ENCODE peak calls at places on chromosomes 2 and 18, in nine cellular contexts. One of them, this sample, is unnamed.

GRCh38 chr2:212854116-212854515 is 297.3 kb downstream of the IKZF2 start:
- DNase-seq in AG04450: no peak
- DNase-seq in testis: no peak
- DNase-seq in WTC11: no peak
- DNase-seq in GM13977: no peak
- DNase-seq in cardiac fibroblast: no peak
- DNase-seq in fibroblast of pulmonary artery: no peak
- DNase-seq in endodermal cell: no peak
- DNase-seq in colonic mucosa: no peak
- DNase-seq in this sample: no peak

GRCh38 chr2:132715986-132716385 is 46.0 kb upstream of the LYPD1 start:
- DNase-seq in WTC11: no peak
- DNase-seq in fibroblast of pulmonary artery: no peak
- DNase-seq in endodermal cell: no peak
- DNase-seq in GM13977: no peak
- DNase-seq in cardiac fibroblast: no peak
- DNase-seq in colonic mucosa: no peak
- DNase-seq in AG04450: no peak
- DNase-seq in testis: no peak
- DNase-seq in this sample: no peak

GRCh38 chr2:12455626-12456025 is 261.1 kb upstream of the TRIB2 start:
- DNase-seq in GM13977: no peak
- DNase-seq in testis: no peak
- DNase-seq in endodermal cell: no peak
- DNase-seq in fibroblast of pulmonary artery: peak; percentile 76
- DNase-seq in cardiac fibroblast: peak; percentile 64
- DNase-seq in WTC11: no peak
- DNase-seq in colonic mucosa: no peak
- DNase-seq in AG04450: no peak
- DNase-seq in this sample: no peak

GRCh38 chr18:50190926-50191325 is 4.0 kb downstream of the MYO5B start:
- DNase-seq in testis: no peak
- DNase-seq in AG04450: no peak
- DNase-seq in cardiac fibroblast: no peak
- DNase-seq in WTC11: no peak
- DNase-seq in fibroblast of pulmonary artery: no peak
- DNase-seq in endodermal cell: no peak
- DNase-seq in colonic mucosa: no peak
- DNase-seq in GM13977: no peak
- DNase-seq in this sample: no peak

GRCh38 chr2:215460682-215461081 is 24.8 kb upstream of the FN1 start:
- DNase-seq in cardiac fibroblast: peak; percentile 97
- DNase-seq in fibroblast of pulmonary artery: peak; percentile 94
- DNase-seq in colonic mucosa: no peak
- DNase-seq in endodermal cell: no peak
- DNase-seq in AG04450: peak; percentile 85
- DNase-seq in WTC11: no peak
- DNase-seq in GM13977: no peak
- DNase-seq in testis: no peak
- DNase-seq in this sample: no peak

GRCh38 chr18:60176271-60176670 is 196.3 kb downstream of the MC4R start:
- DNase-seq in GM13977: no peak
- DNase-seq in endodermal cell: no peak
- DNase-seq in cardiac fibroblast: no peak
- DNase-seq in testis: peak; percentile 34
- DNase-seq in colonic mucosa: no peak
- DNase-seq in WTC11: no peak
- DNase-seq in AG04450: no peak
- DNase-seq in fibroblast of pulmonary artery: peak; percentile 1
- DNase-seq in this sample: no peak

GRCh38 chr2:1588051-1588993 is 156.0 kb downstream of the PXDN start:
- DNase-seq in endodermal cell: peak; percentile 52
- DNase-seq in testis: no peak
- DNase-seq in AG04450: no peak
- DNase-seq in WTC11: no peak
- DNase-seq in fibroblast of pulmonary artery: no peak
- DNase-seq in GM13977: no peak
- DNase-seq in cardiac fibroblast: no peak
- DNase-seq in colonic mucosa: no peak
- DNase-seq in this sample: no peak

GRCh38 chr2:45256173-45256866 is 247.1 kb upstream of the SIX2 start:
- DNase-seq in AG04450: no peak
- DNase-seq in endodermal cell: no peak
- DNase-seq in GM13977: no peak
- DNase-seq in colonic mucosa: no peak
- DNase-seq in testis: no peak
- DNase-seq in cardiac fibroblast: no peak
- DNase-seq in WTC11: no peak
- DNase-seq in fibroblast of pulmonary artery: no peak
- DNase-seq in this sample: no peak

GRCh38 chr2:20447437-20448245 is 767 bp downstream of the RHOB start:
- DNase-seq in AG04450: no peak
- DNase-seq in WTC11: peak; percentile 35
- DNase-seq in fibroblast of pulmonary artery: peak; percentile 59
- DNase-seq in endodermal cell: peak; percentile 74
- DNase-seq in colonic mucosa: peak; percentile 59
- DNase-seq in testis: peak; percentile 41
- DNase-seq in cardiac fibroblast: peak; percentile 55
- DNase-seq in GM13977: peak; percentile 72
- DNase-seq in this sample: peak; percentile 25
- TF ChIP-seq CTCF in AG04450: no peak
- TF ChIP-seq CTCF in WTC11: no peak
- TF ChIP-seq CTCF in fibroblast of pulmonary artery: no peak
- TF ChIP-seq CTCF in endodermal cell: no peak
- TF ChIP-seq CTCF in colonic mucosa: no peak
- TF ChIP-seq CTCF in testis: no peak
- TF ChIP-seq CTCF in cardiac fibroblast: no peak
- TF ChIP-seq CTCF in GM13977: peak; percentile 21
- TF ChIP-seq CTCF in this sample: no peak

DNA sequence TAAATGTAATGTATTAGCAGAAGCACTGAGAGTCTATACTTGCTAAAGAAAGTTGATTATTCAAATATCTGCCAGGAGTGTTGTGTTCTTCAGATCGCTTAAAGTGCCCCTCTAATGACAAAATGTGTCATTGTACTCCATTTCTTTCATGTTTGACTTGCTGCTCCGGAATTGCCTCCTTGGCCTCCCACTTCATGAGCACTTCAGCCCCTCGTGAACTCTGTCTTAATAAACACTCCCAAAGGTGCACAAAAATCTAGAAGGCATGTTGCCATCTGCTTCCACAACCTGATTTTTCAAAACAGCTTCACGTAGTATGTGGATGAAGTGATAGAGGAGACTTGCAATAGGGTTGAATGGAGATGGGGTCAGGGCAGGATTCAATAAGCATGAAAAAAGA is 396.1 kb downstream of the TDRD15 start:
- DNase-seq in GM13977: no peak
- DNase-seq in testis: no peak
- DNase-seq in WTC11: no peak
- DNase-seq in endodermal cell: no peak
- DNase-seq in cardiac fibroblast: no peak
- DNase-seq in AG04450: no peak
- DNase-seq in fibroblast of pulmonary artery: no peak
- DNase-seq in colonic mucosa: no peak
- DNase-seq in this sample: no peak
- TF ChIP-seq CTCF in GM13977: no peak
- TF ChIP-seq CTCF in testis: no peak
- TF ChIP-seq CTCF in WTC11: no peak
- TF ChIP-seq CTCF in endodermal cell: no peak
- TF ChIP-seq CTCF in cardiac fibroblast: no peak
- TF ChIP-seq CTCF in AG04450: no peak
- TF ChIP-seq CTCF in fibroblast of pulmonary artery: no peak
- TF ChIP-seq CTCF in colonic mucosa: no peak
- TF ChIP-seq CTCF in this sample: no peak

DNA sequence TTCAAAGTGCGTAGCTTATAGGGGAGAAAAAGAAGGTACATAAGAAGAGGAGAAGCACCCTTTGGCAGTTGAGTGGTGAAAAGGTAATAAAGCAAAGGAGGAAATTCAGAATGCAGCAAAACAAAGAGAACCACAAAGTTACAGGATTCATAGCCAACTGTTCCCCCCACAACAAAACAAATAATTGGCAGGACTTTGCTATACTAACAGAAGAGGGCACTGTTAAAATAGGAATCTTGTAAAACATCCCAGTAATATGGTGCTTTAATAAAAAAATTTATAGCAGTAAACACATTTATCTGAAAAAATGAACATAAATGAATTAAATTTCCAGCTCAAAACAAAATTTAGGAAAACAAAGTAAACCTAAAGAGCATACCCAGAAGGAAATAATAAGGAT is 42.3 kb downstream of the R3HDM1 start:
- DNase-seq in WTC11: no peak
- DNase-seq in fibroblast of pulmonary artery: peak; percentile 5
- DNase-seq in testis: no peak
- DNase-seq in endodermal cell: no peak
- DNase-seq in cardiac fibroblast: no peak
- DNase-seq in colonic mucosa: no peak
- DNase-seq in AG04450: no peak
- DNase-seq in GM13977: no peak
- DNase-seq in this sample: no peak
- TF ChIP-seq CTCF in WTC11: no peak
- TF ChIP-seq CTCF in fibroblast of pulmonary artery: no peak
- TF ChIP-seq CTCF in testis: no peak
- TF ChIP-seq CTCF in endodermal cell: peak; percentile 22
- TF ChIP-seq CTCF in cardiac fibroblast: peak; percentile 9
- TF ChIP-seq CTCF in colonic mucosa: no peak
- TF ChIP-seq CTCF in AG04450: no peak
- TF ChIP-seq CTCF in GM13977: no peak
- TF ChIP-seq CTCF in this sample: peak; percentile 17

DNA sequence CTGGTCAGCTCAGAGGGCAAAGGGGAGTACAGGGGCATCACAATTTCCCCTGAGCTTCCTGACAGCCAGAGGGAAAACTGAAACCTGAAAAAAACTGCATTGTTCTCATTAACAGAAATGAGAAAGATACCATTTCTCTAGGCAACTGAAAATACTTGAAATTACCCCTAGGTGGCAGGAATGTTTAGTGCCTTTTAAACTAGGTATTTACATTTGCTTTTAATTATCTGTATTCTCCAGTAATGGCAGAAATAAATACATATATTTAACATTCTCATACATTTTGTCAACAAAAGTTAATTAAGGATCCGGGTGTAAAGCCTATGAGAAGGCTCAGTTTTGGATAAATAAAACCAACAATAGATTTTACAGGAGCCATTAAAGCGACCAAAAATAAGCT is 34.5 kb downstream of the RPL31 start:
- DNase-seq in AG04450: no peak
- DNase-seq in colonic mucosa: no peak
- DNase-seq in fibroblast of pulmonary artery: peak; percentile 65
- DNase-seq in GM13977: peak; percentile 51
- DNase-seq in testis: no peak
- DNase-seq in endodermal cell: no peak
- DNase-seq in WTC11: no peak
- DNase-seq in cardiac fibroblast: peak; percentile 61
- DNase-seq in this sample: no peak
- TF ChIP-seq CTCF in AG04450: peak; percentile 68
- TF ChIP-seq CTCF in colonic mucosa: peak; percentile 46
- TF ChIP-seq CTCF in fibroblast of pulmonary artery: peak; percentile 64
- TF ChIP-seq CTCF in GM13977: peak; percentile 55
- TF ChIP-seq CTCF in testis: peak; percentile 57
- TF ChIP-seq CTCF in endodermal cell: peak; percentile 75
- TF ChIP-seq CTCF in WTC11: peak; percentile 9
- TF ChIP-seq CTCF in cardiac fibroblast: peak; percentile 61
- TF ChIP-seq CTCF in this sample: peak; percentile 69